ENCODE peak calls at places on chromosome 1, in ten cellular contexts. V, M, G, T, J, Q, K, W, B and L are unnamed samples.

GRCh38 chr1:67652800-67653199 is 32.2 kb upstream of the GADD45A start:
- DNase-seq in B (peak; percentile 27), M (no peak), G (no peak), V (no peak), T (no peak), J (no peak), Q (no peak), W (no peak), K (peak; percentile 97), L (no peak)

GRCh38 chr1:188022661-188023060 is 1193.9 kb downstream of the PLA2G4A start:
- DNase-seq in M (no peak), J (no peak), V (no peak), Q (no peak), B (no peak), W (no peak), T (no peak), G (no peak), K (peak; percentile 16), L (no peak)

GRCh38 chr1:188669715-188670114 is 1807.9 kb downstream of the BRINP3 start:
- DNase-seq in T (no peak), M (no peak), J (no peak), V (peak; percentile 5), W (no peak), Q (no peak), B (no peak), G (no peak), K (peak; percentile 60), L (no peak)

GRCh38 chr1:232795497-232796068 is 9.6 kb upstream of the MAP10 start:
- DNase-seq in G (no peak), K (peak; percentile 11), V (no peak), Q (no peak), B (no peak), J (no peak), M (no peak), T (no peak), W (no peak), L (no peak)

GRCh38 chr1:24762133-24762676 is 17.0 kb downstream of the CLIC4 start:
- DNase-seq in M (no peak), Q (no peak), G (no peak), K (peak; percentile 80), V (no peak), W (no peak), J (no peak), T (no peak), B (no peak), L (no peak)

GRCh38 chr1:244371294-244372141 is 80.2 kb downstream of the ADSS2 start:
- DNase-seq in J (no peak), K (no peak), G (no peak), M (no peak), T (no peak), Q (no peak), V (no peak), B (no peak), W (no peak), L (no peak)

GRCh38 chr1:41851589-41851988 is 67.1 kb downstream of the HIVEP3 start:
- DNase-seq in K (peak; percentile 70), T (no peak), J (no peak), B (peak; percentile 57), W (no peak), Q (no peak), G (no peak), M (no peak), V (no peak), L (no peak)

GRCh38 chr1:162988869-162989268 is 80.3 kb upstream of the RGS4 start:
- DNase-seq in W (no peak), K (no peak), J (no peak), B (no peak), Q (no peak), T (no peak), M (no peak), V (no peak), G (no peak), L (no peak)

GRCh38 chr1:228308085-228308601 is 98.5 kb downstream of the TRIM11 start:
- DNase-seq in K (no peak), G (no peak), Q (no peak), M (no peak), V (no peak), W (no peak), J (no peak), T (no peak), B (no peak), L (no peak)

GRCh38 chr1:169148472-169149252 is 42.2 kb downstream of the ATP1B1 start:
- DNase-seq in J (no peak), W (no peak), T (no peak), K (no peak), Q (no peak), G (no peak), B (no peak), V (no peak), M (no peak), L (no peak)

GRCh38 chr1:109610609-109611307 is 8.7 kb downstream of the GNAT2 start:
- DNase-seq in M (no peak), K (peak; percentile 31), W (no peak), G (no peak), Q (no peak), V (no peak), B (no peak), J (no peak), T (no peak), L (no peak)

GRCh38 chr1:2628933-2629626 is 3.7 kb downstream of the MMEL1 start:
- DNase-seq in T (no peak), V (no peak), B (no peak), M (no peak), J (no peak), W (peak; percentile 26), K (no peak), Q (no peak), G (no peak), L (peak; percentile 43)

GRCh38 chr1:53321366-53321765 is 6.5 kb downstream of the LRP8 start:
- DNase-seq in Q (no peak), G (no peak), K (no peak), T (no peak), J (no peak), B (no peak), M (peak; percentile 8), W (no peak), V (no peak), L (no peak)

GRCh38 chr1:151372411-151372934 is at the start of gene SELENBP1:
- DNase-seq in B (peak; percentile 44), T (no peak), W (peak; percentile 63), G (no peak), Q (peak; percentile 49), M (no peak), J (peak; percentile 76), K (peak; percentile 72), V (peak; percentile 21), L (peak; percentile 90)

GRCh38 chr1:157878059-157878458 is 36.5 kb upstream of the CD5L start:
- DNase-seq in W (no peak), K (peak; percentile 28), J (no peak), V (no peak), B (peak; percentile 4), M (no peak), G (no peak), Q (peak; percentile 10), T (no peak), L (no peak)

GRCh38 chr1:64823691-64824476 is 79.0 kb downstream of the RAVER2 start:
- DNase-seq in M (peak; percentile 53), Q (peak; percentile 17), T (peak; percentile 70), J (peak; percentile 62), V (no peak), G (peak; percentile 47), K (peak; percentile 72), W (peak; percentile 50), B (peak; percentile 19), L (peak; percentile 62)

GRCh38 chr1:12618661-12619395 is 818 bp upstream of the DHRS3 start:
- DNase-seq in T (peak; percentile 69), B (peak; percentile 81), K (peak; percentile 93), W (no peak), G (peak; percentile 58), M (peak; percentile 76), J (no peak), Q (no peak), V (no peak), L (peak; percentile 78)

GRCh38 chr1:91282695-91283420 is 121.8 kb downstream of the HFM1 start:
- DNase-seq in M (peak; percentile 40), G (peak; percentile 14), K (peak; percentile 66), T (peak; percentile 50), B (peak; percentile 22), W (no peak), V (no peak), J (peak; percentile 38), Q (peak; percentile 28), L (no peak)

GRCh38 chr1:16122916-16123315 is 33.0 kb downstream of the EPHA2 start:
- DNase-seq in Q (no peak), V (no peak), J (no peak), W (no peak), B (no peak), M (peak; percentile 50), G (no peak), K (peak; percentile 98), T (peak; percentile 49), L (no peak)

GRCh38 chr1:156840186-156840585 is 18.7 kb downstream of the INSRR start:
- DNase-seq in K (no peak), W (no peak), B (no peak), M (no peak), J (no peak), G (no peak), Q (no peak), V (no peak), T (no peak), L (no peak)

GRCh38 chr1:226882631-226883409 is 12.4 kb downstream of the PSEN2 start:
- DNase-seq in W (no peak), B (peak; percentile 62), M (peak; percentile 22), K (peak; percentile 42), V (peak; percentile 22), T (peak; percentile 45), G (no peak), J (no peak), Q (no peak), L (no peak)

GRCh38 chr1:204992499-204992898 is 50.5 kb upstream of the CNTN2 start:
- DNase-seq in V (no peak), M (peak; percentile 26), K (no peak), B (no peak), Q (no peak), T (no peak), J (no peak), G (no peak), W (no peak), L (no peak)

GRCh38 chr1:87513270-87513669 is 184.6 kb downstream of the LMO4 start:
- DNase-seq in V (no peak), G (no peak), W (no peak), Q (no peak), M (no peak), J (no peak), K (peak; percentile 61), B (no peak), T (no peak), L (no peak)

GRCh38 chr1:158930504-158930903 is 848 bp upstream of the PYHIN1 start:
- DNase-seq in G (peak; percentile 27), J (no peak), B (no peak), K (no peak), T (peak; percentile 32), W (no peak), V (no peak), Q (no peak), M (peak; percentile 9), L (no peak)

GRCh38 chr1:97507863-97508262 is 413.0 kb downstream of the DPYD start:
- DNase-seq in J (no peak), G (no peak), V (no peak), B (no peak), T (no peak), Q (no peak), K (no peak), W (no peak), M (no peak), L (no peak)

GRCh38 chr1:7554343-7555270 is 216.5 kb upstream of the VAMP3 start:
- DNase-seq in M (no peak), B (no peak), J (no peak), T (no peak), V (no peak), Q (no peak), G (no peak), K (peak; percentile 26), W (no peak), L (no peak)

GRCh38 chr1:229597877-229598276 is 28.0 kb downstream of the TAF5L start:
- DNase-seq in G (no peak), Q (no peak), W (no peak), T (no peak), M (no peak), K (peak; percentile 42), B (no peak), J (no peak), V (no peak), L (no peak)

GRCh38 chr1:200262326-200262965 is 147.4 kb downstream of the ZNF281 start:
- DNase-seq in T (no peak), K (no peak), V (no peak), B (no peak), J (no peak), Q (no peak), G (no peak), M (peak; percentile 16), W (no peak), L (no peak)